ENCODE peak calls at places on chromosome 18, in seven cellular contexts. K, A, L, R, G, N and P are unnamed samples.

GRCh38 chr18:8675057-8675456 is 30.3 kb upstream of the MTCL1 start:
- DNase-seq in K (no peak), A (no peak), L (no peak), R (no peak), G (no peak), N (no peak), P (no peak)

GRCh38 chr18:79507076-79507545 is 111.4 kb downstream of the NFATC1 start:
- DNase-seq in K (no peak), A (no peak), L (no peak), R (peak), G (no peak), N (no peak), P (no peak)

GRCh38 chr18:74498712-74499629 is 2.8 kb downstream of the CNDP2 start:
- DNase-seq in K (peak), A (peak), L (no peak), R (no peak), G (no peak), N (peak), P (no peak)

GRCh38 chr18:4224031-4224704 is 230.9 kb downstream of the DLGAP1 start:
- DNase-seq in K (no peak), A (no peak), L (no peak), R (no peak), G (no peak), N (no peak), P (no peak)

GRCh38 chr18:62452280-62452824 is 70.5 kb upstream of the ZCCHC2 start:
- DNase-seq in K (no peak), A (no peak), L (no peak), R (no peak), G (no peak), N (no peak), P (peak)

GRCh38 chr18:79926715-79927596 is 24.5 kb downstream of the SLC66A2 start:
- DNase-seq in K (no peak), A (no peak), L (no peak), R (peak), G (no peak), N (no peak), P (no peak)

GRCh38 chr18:27004056-27004829 is 138.7 kb upstream of the AQP4 start:
- DNase-seq in K (no peak), A (no peak), L (no peak), R (no peak), G (peak), N (no peak), P (no peak)

GRCh38 chr18:11522992-11523391 is 86.4 kb upstream of the SLC35G4 start:
- DNase-seq in K (no peak), A (no peak), L (no peak), R (no peak), G (no peak), N (no peak), P (no peak)